ENCODE peak calls at places on chromosome 14, in four cellular contexts. S is stimulated activated CD8-positive, alpha-beta memory T cell treated with anti-CD3 and anti-CD28 coated beads, Interleukin-15, amount 100 ng/mL, for 4 hours; C is fibroblast of mammary gland; I is ascending aorta. X is an unnamed sample.

GRCh38 chr14:58765375-58765774 is 127.6 kb downstream of the DACT1 start:
- DNase-seq in S (no peak), C (no peak), I (no peak), X (no peak)

GRCh38 chr14:68881396-68881795 is 88.5 kb upstream of the ZFP36L1 start:
- DNase-seq in S (no peak), C (no peak), I (no peak), X (no peak)

GRCh38 chr14:55416866-55417265 is 5.2 kb upstream of the ATG14 start:
- DNase-seq in S (no peak), C (peak; percentile 33), I (no peak), X (no peak)

GRCh38 chr14:51386983-51387730 is 147.1 kb downstream of the TMX1 start:
- DNase-seq in S (no peak), C (peak; percentile 61), I (no peak), X (no peak)

GRCh38 chr14:59336078-59336477 is 129.1 kb downstream of the GPR135 start:
- DNase-seq in S (no peak), C (no peak), I (no peak), X (no peak)

GRCh38 chr14:72643317-72643801 is 250.5 kb downstream of the DPF3 start:
- DNase-seq in S (no peak), C (peak; percentile 98), I (no peak), X (no peak)

GRCh38 chr14:38944691-38945090 is 158.3 kb downstream of the SEC23A start:
- DNase-seq in S (no peak), C (no peak), I (no peak), X (no peak)

GRCh38 chr14:31080060-31080459 is 53.9 kb upstream of the STRN3 start:
- DNase-seq in S (no peak), C (peak; percentile 46), I (no peak), X (no peak)

GRCh38 chr14:95562892-95563685 is 28.2 kb downstream of the GLRX5 start:
- DNase-seq in S (no peak), C (peak; percentile 43), I (no peak), X (no peak)

GRCh38 chr14:100108840-100109593 is 43.8 kb downstream of the EVL start:
- DNase-seq in S (no peak), C (peak; percentile 85), I (no peak), X (no peak)

GRCh38 chr14:75334191-75335051 is 55.8 kb downstream of the FOS start:
- DNase-seq in S (no peak), C (no peak), I (peak; percentile 82), X (no peak)

GRCh38 chr14:99793213-99794155 is at the start of gene EML1:
- DNase-seq in S (peak; percentile 7), C (peak; percentile 68), I (peak; percentile 89), X (no peak)

GRCh38 chr14:105748204-105748578 is 221.8 kb downstream of the TMEM121 start:
- DNase-seq in S (no peak), C (no peak), I (no peak), X (no peak)

GRCh38 chr14:65501328-65501727 is 88.8 kb downstream of the FUT8 start:
- DNase-seq in S (no peak), C (no peak), I (no peak), X (no peak)

GRCh38 chr14:31283153-31283552 is 75.6 kb upstream of the HECTD1 start:
- DNase-seq in S (no peak), C (no peak), I (no peak), X (no peak)

GRCh38 chr14:85762523-85762922 is 232.6 kb downstream of the FLRT2 start:
- DNase-seq in S (no peak), C (no peak), I (no peak), X (no peak)

GRCh38 chr14:103817595-103817994 is 29.8 kb downstream of the PPP1R13B start:
- DNase-seq in S (no peak), C (no peak), I (no peak), X (no peak)

GRCh38 chr14:29735459-29735858 is 192.2 kb downstream of the PRKD1 start:
- DNase-seq in S (no peak), C (peak; percentile 61), I (no peak), X (no peak)

GRCh38 chr14:54893151-54893760 is 9.4 kb downstream of the GCH1 start:
- DNase-seq in S (peak; percentile 18), C (peak; percentile 69), I (no peak), X (no peak)

GRCh38 chr14:29085546-29085945 is 319.0 kb downstream of the FOXG1 start:
- DNase-seq in S (no peak), C (peak; percentile 26), I (no peak), X (no peak)

GRCh38 chr14:25396128-25396527 is 346.2 kb upstream of the STXBP6 start:
- DNase-seq in S (no peak), C (peak; percentile 39), I (no peak), X (no peak)